ENCODE peak calls at places on chromosomes 12 and 14, in six cellular contexts. Q is GM12891, A is HepG2, O is K562, J is GM12878, K is H1. P is an unnamed sample.

GRCh38 chr14:24817638-24818053 is 183.7 kb upstream of the GZMB start:
- DNase-seq in Q (no peak), K (no peak), O (no peak), J (no peak), A (no peak), P (no peak)

GRCh38 chr14:33908540-33909223 is 42.2 kb downstream of the EGLN3 start:
- DNase-seq in J (no peak), K (no peak), O (no peak), A (peak), Q (no peak), P (no peak)

GRCh38 chr12:91912178-91912577 is 233.5 kb downstream of the BTG1 start:
- DNase-seq in A (no peak), O (no peak), K (no peak), J (no peak), Q (no peak), P (no peak)

GRCh38 chr14:101197595-101198397 is 294.3 kb upstream of the RTL1 start:
- DNase-seq in O (no peak), A (no peak), K (no peak), Q (no peak), J (no peak), P (no peak)

GRCh38 chr12:107990325-107990724 is 138.8 kb upstream of the WSCD2 start:
- DNase-seq in A (peak), Q (peak), J (no peak), K (no peak), O (peak), P (no peak)

GRCh38 chr12:89326260-89327040 is 25.9 kb downstream of the DUSP6 start:
- DNase-seq in A (no peak), K (no peak), O (no peak), Q (no peak), J (no peak), P (no peak)

GRCh38 chr12:74896186-74896585 is 313.5 kb downstream of the KCNC2 start:
- DNase-seq in O (no peak), J (no peak), K (no peak), A (no peak), Q (no peak), P (no peak)

GRCh38 chr12:117036046-117036445 is 63.2 kb downstream of the TESC start:
- DNase-seq in A (no peak), Q (no peak), O (no peak), J (no peak), K (no peak), P (no peak)

GRCh38 chr14:50798048-50798421 is 32.9 kb downstream of the NIN start:
- DNase-seq in K (no peak), O (no peak), Q (no peak), J (peak), A (no peak), P (no peak)

GRCh38 chr12:15555466-15555865 is 233.2 kb downstream of the PTPRO start:
- DNase-seq in A (no peak), J (no peak), Q (no peak), O (no peak), K (no peak), P (no peak)

GRCh38 chr14:24321212-24321975 is 10.1 kb downstream of the LTB4R start:
- DNase-seq in K (no peak), J (no peak), O (no peak), Q (no peak), A (no peak), P (no peak)

GRCh38 chr12:22250762-22251161 is 83.7 kb downstream of the ST8SIA1 start:
- DNase-seq in O (no peak), K (no peak), Q (no peak), J (no peak), A (no peak), P (no peak)

GRCh38 chr12:22173154-22173553 is 127.1 kb downstream of the CMAS start:
- DNase-seq in J (no peak), K (no peak), O (no peak), Q (no peak), A (no peak), P (no peak)

GRCh38 chr12:77861317-77861716 is 30.6 kb downstream of the NAV3 start:
- DNase-seq in K (no peak), A (no peak), O (no peak), J (no peak), Q (no peak), P (no peak)

GRCh38 chr14:101491841-101492240 is 69.5 kb upstream of the DIO3 start:
- DNase-seq in A (no peak), J (no peak), Q (no peak), K (no peak), O (no peak), P (no peak)

GRCh38 chr12:5944688-5945070 is 380 bp downstream of the ANO2 start:
- DNase-seq in K (no peak), O (no peak), A (no peak), Q (no peak), J (no peak), P (no peak)

GRCh38 chr12:111767362-111768158 is 827 bp downstream of the ALDH2 start:
- DNase-seq in A (peak), Q (no peak), J (no peak), K (no peak), O (no peak), P (no peak)

GRCh38 chr12:111764120-111764821 is 2.5 kb upstream of the ALDH2 start:
- DNase-seq in Q (no peak), K (no peak), J (peak), A (no peak), O (no peak), P (no peak)

GRCh38 chr12:111769599-111769998 is 2.9 kb downstream of the ALDH2 start:
- DNase-seq in A (no peak), J (no peak), Q (no peak), K (no peak), O (no peak), P (no peak)

GRCh38 chr12:111768159-111768895 is 1.6 kb downstream of the ALDH2 start:
- DNase-seq in Q (no peak), K (no peak), O (no peak), A (no peak), J (no peak), P (no peak)

DNA sequence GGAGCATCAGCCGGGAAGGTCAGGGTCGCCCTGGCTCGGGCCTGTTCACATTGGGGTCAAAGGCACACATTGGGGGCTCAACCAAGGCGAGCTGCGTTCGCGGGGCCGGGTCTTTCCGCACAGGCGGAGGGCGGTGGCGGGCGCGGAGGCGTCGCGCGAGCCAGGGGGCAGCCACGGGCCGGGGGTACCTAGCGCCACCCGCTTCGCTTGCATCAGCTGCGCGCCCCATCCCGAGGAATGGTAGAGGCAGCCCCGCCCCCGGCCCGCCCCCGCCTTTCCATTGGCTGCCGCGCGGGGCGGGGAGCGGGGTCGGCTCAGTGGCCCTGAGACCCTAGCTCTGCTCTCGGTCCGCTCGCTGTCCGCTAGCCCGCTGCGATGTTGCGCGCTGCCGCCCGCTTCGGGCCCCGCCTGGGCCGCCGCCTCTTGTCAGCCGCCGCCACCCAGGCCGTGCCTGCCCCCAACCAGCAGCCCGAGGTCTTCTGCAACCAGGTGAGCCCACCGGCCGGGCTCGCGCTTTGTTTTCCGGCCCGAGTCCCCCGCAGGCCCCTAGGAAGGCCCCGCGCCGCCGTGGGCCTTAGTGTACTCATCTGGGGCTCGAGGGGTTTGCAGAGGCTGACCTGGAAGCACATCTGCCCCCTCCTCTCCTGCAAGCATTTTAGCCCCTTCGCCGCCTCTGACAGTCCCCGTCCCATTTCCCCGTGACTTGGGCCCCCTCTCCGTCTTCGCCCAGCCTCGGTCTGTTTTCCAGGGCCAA is at the start of gene ALDH2:
- DNase-seq in O (peak), K (peak), Q (peak), J (no peak), A (peak), P (no peak)
- TF ChIP-seq POLR2A in O (peak), K (peak), Q (no peak), J (peak), A (peak), P (no peak)

GRCh38 chr14:74619672-74620131 is 7.7 kb upstream of the LTBP2 start:
- DNase-seq in J (no peak), O (peak), Q (no peak), K (no peak), A (peak), P (no peak)
- TF ChIP-seq TAF1 in J (no peak), O (no peak), Q (no peak), K (no peak), A (peak), P (no peak)

DNA sequence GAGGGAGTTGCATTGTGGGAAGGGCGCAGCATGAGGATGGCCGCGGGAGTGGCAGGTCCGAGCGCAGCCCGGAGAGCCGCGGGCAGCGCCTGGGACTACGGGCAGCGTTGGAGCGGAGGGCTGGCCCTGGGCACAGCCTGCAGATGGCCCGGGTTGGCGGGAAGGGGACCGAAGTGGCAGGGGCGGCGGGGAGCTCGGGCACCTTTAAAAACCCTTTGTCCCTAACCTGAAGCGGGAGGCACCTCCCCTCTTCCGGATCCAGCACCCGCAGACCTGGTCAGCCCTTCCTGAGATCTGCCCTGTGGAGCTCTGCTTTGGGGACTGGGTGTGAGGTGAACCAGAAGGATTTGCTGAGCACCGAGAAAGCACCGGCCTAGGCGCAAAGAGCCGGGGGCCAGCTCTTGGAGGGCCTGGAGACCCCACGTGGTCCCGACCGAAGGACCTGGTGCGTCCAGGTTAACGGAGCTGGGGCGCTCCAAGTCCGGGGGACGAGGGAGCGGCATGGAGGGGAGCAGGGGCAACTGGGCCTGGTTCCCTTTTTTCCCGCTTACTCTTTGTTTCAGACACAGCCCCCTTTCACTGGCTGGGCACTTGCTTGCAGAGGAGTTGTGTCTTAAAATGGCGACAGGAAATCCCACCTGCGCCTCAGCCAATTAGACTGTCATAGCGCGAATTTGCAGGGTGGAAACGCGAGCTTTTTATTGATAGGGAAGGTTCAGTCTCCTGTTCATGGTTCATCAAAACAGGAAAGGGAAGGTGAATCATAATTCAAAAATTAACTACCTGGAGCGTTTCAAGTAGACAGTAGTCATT is 792 bp upstream of the SLC38A1 start:
- DNase-seq in J (no peak), O (no peak), A (no peak), K (no peak), Q (peak), P (peak)
- TF ChIP-seq POLR2AphosphoS5 in J (peak), O (no peak), A (no peak), K (peak), Q (no peak), P (peak)

GRCh38 chr14:22875003-22875747 is 3.6 kb downstream of the LRP10 start:
- DNase-seq in A (no peak), O (no peak), Q (no peak), K (no peak), J (no peak), P (no peak)

GRCh38 chr14:22870811-22871199 is 735 bp upstream of the LRP10 start:
- DNase-seq in Q (no peak), K (no peak), J (no peak), O (no peak), A (no peak), P (no peak)

GRCh38 chr14:22871200-22871961 is at the start of gene LRP10:
- DNase-seq in K (no peak), J (peak), O (peak), A (peak), Q (peak), P (peak)

GRCh38 chr14:22872833-22873520 is 1.4 kb downstream of the LRP10 start:
- DNase-seq in A (no peak), O (no peak), Q (no peak), J (no peak), K (no peak), P (no peak)

GRCh38 chr14:22871962-22872832 is 657 bp downstream of the LRP10 start:
- DNase-seq in A (peak), K (no peak), O (peak), J (no peak), Q (no peak), P (no peak)
- TF ChIP-seq POLR2A in A (no peak), K (peak), O (peak), J (no peak), Q (no peak), P (no peak)

DNA sequence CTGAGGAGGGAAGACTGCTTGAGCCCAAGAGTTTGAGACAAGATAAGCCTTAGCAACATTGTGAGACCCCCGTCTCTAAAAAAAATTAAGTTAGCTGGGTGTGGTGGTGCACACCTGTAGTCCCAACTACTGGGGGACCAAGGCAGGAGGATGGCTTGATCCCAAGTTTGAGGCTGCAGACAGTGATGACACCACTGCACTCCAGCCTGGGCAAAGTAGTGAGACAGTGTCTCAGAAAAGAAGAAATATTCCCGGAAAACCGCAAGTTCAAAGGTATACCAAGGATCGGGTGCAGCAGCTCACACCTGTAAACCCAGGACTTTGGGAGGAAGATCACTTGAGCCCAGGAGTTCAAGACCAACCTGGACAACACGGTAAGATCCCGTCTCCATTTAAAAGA is 5.8 kb downstream of the PTGES3 start:
- DNase-seq in J (no peak), K (no peak), Q (no peak), A (no peak), O (no peak), P (no peak)
- TF ChIP-seq TAF1 in J (no peak), K (no peak), Q (no peak), A (no peak), O (no peak), P (no peak)

DNA sequence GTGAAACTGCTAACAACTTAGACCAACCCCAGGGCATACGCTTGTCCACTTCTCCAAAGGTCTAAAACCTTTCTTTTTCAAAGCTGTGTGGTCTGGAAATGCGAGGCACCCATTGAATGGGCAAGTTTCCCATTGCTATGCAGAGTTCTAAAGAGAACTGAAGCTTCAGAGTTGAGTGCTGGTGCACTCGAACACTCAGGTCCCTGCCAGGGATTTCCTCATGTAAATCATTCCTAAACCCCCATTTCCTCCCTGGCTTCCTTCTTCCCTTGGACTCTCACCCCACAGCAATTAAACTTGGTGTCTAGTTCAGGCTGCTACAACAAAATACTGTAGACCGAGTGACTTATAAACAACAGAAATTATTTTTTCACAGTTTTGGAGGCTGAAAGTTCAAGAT is 2.2 kb upstream of the PXN start:
- DNase-seq in A (no peak), O (no peak), J (no peak), K (no peak), Q (no peak), P (no peak)
- TF ChIP-seq POLR2AphosphoS5 in A (no peak), O (no peak), J (no peak), K (no peak), Q (no peak), P (no peak)